ENCODE peak calls at places on chromosomes 3 and 15, in six cellular contexts. G, P, F, L, W and B are unnamed samples.
A peak's percentile ranks its signal among the peaks of the same experiment; 100 is the strongest.

GRCh38 chr3:157029365-157029790 is 130.6 kb downstream of the CCNL1 start:
- DNase-seq in G (peak; percentile 20), P (no peak), F (no peak), L (no peak), W (no peak), B (no peak)

GRCh38 chr3:10017636-10018292 is 8.5 kb upstream of the FANCD2 start:
- DNase-seq in G (no peak), P (no peak), F (no peak), L (no peak), W (no peak), B (no peak)

GRCh38 chr3:195522254-195523023 is 20.7 kb downstream of the PPP1R2 start:
- DNase-seq in G (no peak), P (peak; percentile 46), F (no peak), L (no peak), W (no peak), B (peak; percentile 51)

GRCh38 chr3:157333551-157333991 is 103.1 kb upstream of the PTX3 start:
- DNase-seq in G (no peak), P (no peak), F (no peak), L (no peak), W (no peak), B (no peak)

GRCh38 chr15:76401285-76401684 is 64.7 kb downstream of the ISL2 start:
- DNase-seq in G (no peak), P (no peak), F (no peak), L (no peak), W (no peak), B (no peak)

GRCh38 chr15:35181538-35181937 is 96.4 kb upstream of the NANOGP8 start:
- DNase-seq in G (peak; percentile 21), P (no peak), F (no peak), L (no peak), W (no peak), B (no peak)

GRCh38 chr15:80093854-80094418 is 34.5 kb downstream of the ZFAND6 start:
- DNase-seq in G (no peak), P (peak; percentile 41), F (peak; percentile 40), L (no peak), W (no peak), B (no peak)

GRCh38 chr15:97126556-97127233 is 796.2 kb downstream of the NR2F2 start:
- DNase-seq in G (no peak), P (peak; percentile 18), F (no peak), L (no peak), W (no peak), B (no peak)

GRCh38 chr3:48698891-48699290 is 13.2 kb upstream of the NCKIPSD start:
- DNase-seq in G (no peak), P (no peak), F (no peak), L (no peak), W (no peak), B (no peak)

GRCh38 chr3:10395196-10395595 is 74.3 kb upstream of the SEC13 start:
- DNase-seq in G (no peak), P (peak; percentile 45), F (peak; percentile 26), L (no peak), W (no peak), B (no peak)

GRCh38 chr3:52359116-52359855 is 43.2 kb downstream of the DNAH1 start:
- DNase-seq in G (no peak), P (no peak), F (no peak), L (no peak), W (no peak), B (no peak)

GRCh38 chr15:47870956-47871625 is 153.8 kb downstream of the SEMA6D start:
- DNase-seq in G (no peak), P (no peak), F (no peak), L (no peak), W (no peak), B (no peak)

GRCh38 chr3:141243295-141243707 is 11.7 kb downstream of the PXYLP1 start:
- DNase-seq in G (no peak), P (no peak), F (no peak), L (peak; percentile 39), W (no peak), B (peak; percentile 58)

GRCh38 chr3:130968231-130968630 is 58.4 kb downstream of the ASTE1 start:
- DNase-seq in G (no peak), P (no peak), F (no peak), L (no peak), W (no peak), B (no peak)

GRCh38 chr3:78870484-78870883 is 897.3 kb downstream of the ROBO1 start:
- DNase-seq in G (no peak), P (no peak), F (no peak), L (no peak), W (peak; percentile 52), B (no peak)

GRCh38 chr3:32734756-32735155 is 49.8 kb downstream of the CNOT10 start:
- DNase-seq in G (no peak), P (peak; percentile 77), F (no peak), L (no peak), W (no peak), B (no peak)
- TF ChIP-seq CREB1 in G (no peak), P (no peak), F (no peak), L (no peak), W (no peak), B (no peak)

GRCh38 chr15:40312370-40313158 is 4.8 kb upstream of the PLCB2 start:
- DNase-seq in G (no peak), P (no peak), F (no peak), L (no peak), W (no peak), B (no peak)

GRCh38 chr15:40314723-40315276 is 7.1 kb upstream of the PLCB2 start:
- DNase-seq in G (no peak), P (no peak), F (no peak), L (no peak), W (no peak), B (no peak)

GRCh38 chr15:40310993-40311392 is 3.3 kb upstream of the PLCB2 start:
- DNase-seq in G (no peak), P (no peak), F (no peak), L (no peak), W (no peak), B (no peak)

GRCh38 chr15:40310001-40310959 is 2.5 kb upstream of the PLCB2 start:
- DNase-seq in G (peak; percentile 17), P (peak; percentile 87), F (peak; percentile 85), L (peak; percentile 87), W (peak; percentile 46), B (peak; percentile 80)

DNA sequence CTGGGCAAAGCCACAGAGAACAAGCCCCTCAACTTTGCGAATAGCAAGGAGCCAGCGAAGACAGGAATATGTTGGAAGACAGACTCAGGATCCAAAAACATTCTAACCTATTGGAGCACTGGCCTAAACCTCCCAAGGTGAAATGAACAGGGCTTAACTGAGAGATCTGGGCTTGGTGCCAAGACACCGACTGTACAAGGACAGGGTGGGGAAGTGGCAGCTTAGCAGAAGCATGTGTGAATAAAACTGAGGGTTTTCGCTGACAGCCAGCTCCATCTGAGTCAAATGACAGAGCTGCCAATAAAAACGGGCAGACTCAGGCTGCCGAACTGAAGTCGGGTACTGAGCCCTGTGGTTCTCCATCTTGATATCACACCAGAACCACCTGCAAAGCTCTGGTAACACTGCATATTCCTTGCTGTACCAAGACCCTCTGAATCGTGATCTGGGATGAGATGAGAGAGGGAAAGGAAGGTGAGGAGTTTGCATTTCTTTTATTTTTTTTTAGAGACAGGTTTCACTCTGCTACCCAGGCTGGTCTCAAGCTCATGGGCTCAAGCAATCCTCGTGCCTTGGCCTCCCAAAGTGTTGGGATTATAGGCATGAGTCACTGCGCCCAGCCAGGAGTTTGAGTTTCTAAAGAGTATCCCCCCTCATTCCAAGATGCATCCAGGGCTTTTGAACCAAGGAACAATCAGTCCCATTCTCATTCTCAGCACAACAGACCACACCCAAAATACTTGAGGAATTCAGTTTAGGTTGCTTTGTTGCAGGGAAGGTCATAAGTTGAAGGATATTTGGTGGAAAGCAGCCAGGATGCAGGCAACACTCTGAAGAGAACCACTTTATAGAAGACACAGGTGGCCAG is 6.0 kb upstream of the PLCB2 start:
- DNase-seq in G (no peak), P (no peak), F (no peak), L (no peak), W (peak; percentile 53), B (no peak)
- TF ChIP-seq CREB1 in G (no peak), P (no peak), F (no peak), L (no peak), W (no peak), B (no peak)

GRCh38 chr3:173733029-173733652 is 335.6 kb downstream of the NLGN1 start:
- DNase-seq in G (no peak), P (peak; percentile 66), F (no peak), L (no peak), W (peak; percentile 12), B (no peak)
- TF ChIP-seq CREB1 in G (no peak), P (no peak), F (no peak), L (no peak), W (no peak), B (no peak)

GRCh38 chr3:12231481-12231880 is 57.4 kb upstream of the PPARG start:
- DNase-seq in G (no peak), P (no peak), F (no peak), L (no peak), W (no peak), B (no peak)
- TF ChIP-seq CREB1 in G (no peak), P (no peak), F (no peak), L (no peak), W (no peak), B (no peak)

GRCh38 chr3:138332472-138333073 is 2.9 kb upstream of the NME9 start:
- DNase-seq in G (no peak), P (peak; percentile 59), F (no peak), L (peak; percentile 42), W (peak; percentile 48), B (peak; percentile 23)
- TF ChIP-seq CREB1 in G (no peak), P (no peak), F (no peak), L (no peak), W (no peak), B (no peak)

GRCh38 chr3:5013021-5013906 is 34.0 kb downstream of the BHLHE40 start:
- DNase-seq in G (no peak), P (no peak), F (no peak), L (no peak), W (peak; percentile 29), B (peak; percentile 91)
- TF ChIP-seq CREB1 in G (no peak), P (no peak), F (no peak), L (no peak), W (no peak), B (no peak)

DNA sequence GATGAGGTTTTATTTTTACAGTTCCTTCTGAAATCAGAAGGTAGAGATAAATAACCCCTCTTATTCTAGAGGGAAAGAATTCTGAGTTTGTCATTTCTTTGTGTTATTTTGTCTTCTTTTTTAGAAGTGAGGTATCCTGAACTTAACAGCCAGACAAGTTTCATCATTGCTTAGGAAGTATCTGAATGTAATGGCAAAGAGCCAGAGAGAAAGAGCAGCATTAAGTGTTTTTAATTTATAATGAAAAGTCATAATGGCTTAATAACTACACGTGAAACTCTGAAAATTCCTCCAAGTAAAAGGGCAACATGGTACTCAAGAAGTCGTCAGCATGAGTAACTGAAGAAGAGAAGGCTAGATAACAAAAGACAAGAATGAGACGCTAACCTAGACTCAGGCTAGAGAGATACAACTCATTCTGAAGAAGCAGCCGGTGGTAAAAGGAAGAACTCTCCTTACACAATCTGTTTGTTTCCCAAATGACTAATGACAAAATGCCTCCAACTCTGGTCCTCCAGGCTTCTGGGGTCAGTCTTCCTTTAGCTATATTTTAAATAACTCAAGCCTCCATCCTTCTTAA is 116.2 kb upstream of the NECTIN3 start:
- DNase-seq in G (no peak), P (no peak), F (no peak), L (no peak), W (no peak), B (no peak)
- TF ChIP-seq CREB1 in G (no peak), P (no peak), F (no peak), L (no peak), W (no peak), B (no peak)